ENCODE peak calls at places on chromosomes 11 and 22, in eight cellular contexts. P is SK-N-SH, I is dorsolateral prefrontal cortex, J is sigmoid colon, A is transverse colon, M is BE2C, S is endothelial cell of umbilical vein, G is breast epithelium. R is an unnamed sample.

GRCh38 chr22:39820266-39820665 is 73.3 kb downstream of the ENTHD1 start:
- DNase-seq in I (no peak), S (peak), P (no peak), A (no peak), G (no peak), M (no peak), J (no peak), R (peak)

GRCh38 chr11:103735497-103736032 is 300.9 kb upstream of the DDI1 start:
- DNase-seq in P (no peak), I (no peak), M (no peak), S (no peak), A (no peak), J (no peak), G (no peak), R (no peak)

GRCh38 chr22:29765905-29766631 is 739 bp downstream of the ZMAT5 start:
- DNase-seq in I (no peak), A (peak), M (no peak), S (no peak), J (no peak), P (peak), G (no peak), R (peak)

GRCh38 chr11:8262552-8263108 is 1.0 kb downstream of the LMO1 start:
- DNase-seq in I (peak), G (no peak), S (peak), M (peak), J (peak), P (no peak), A (peak), R (peak)

GRCh38 chr22:25054943-25055511 is 102.5 kb downstream of the KIAA1671 start:
- DNase-seq in I (no peak), G (no peak), P (no peak), A (no peak), S (peak), M (no peak), J (no peak), R (no peak)

GRCh38 chr11:123351375-123351774 is 78.7 kb upstream of the GRAMD1B start:
- DNase-seq in J (no peak), P (peak), S (no peak), I (peak), G (no peak), M (peak), A (no peak), R (no peak)

GRCh38 chr11:1992111-1992510 is 5.5 kb downstream of the H19 start:
- DNase-seq in J (peak), S (no peak), G (no peak), M (no peak), I (no peak), A (no peak), P (no peak), R (no peak)

GRCh38 chr11:44837650-44838049 is 110.9 kb downstream of the TSPAN18 start:
- DNase-seq in G (no peak), S (no peak), P (no peak), I (no peak), A (no peak), J (no peak), M (no peak), R (peak)

GRCh38 chr11:8719260-8720190 is 36.9 kb downstream of the RPL27A start:
- DNase-seq in M (no peak), G (peak), I (no peak), P (no peak), S (peak), J (peak), A (peak), R (peak)

GRCh38 chr22:39068033-39068785 is 8.9 kb upstream of the APOBEC3G start:
- DNase-seq in I (no peak), S (no peak), G (no peak), J (no peak), M (no peak), P (no peak), A (no peak), R (no peak)

GRCh38 chr11:7196396-7197146 is 55.1 kb upstream of the SYT9 start:
- DNase-seq in G (no peak), P (peak), I (no peak), A (no peak), S (no peak), J (no peak), M (peak), R (no peak)

GRCh38 chr11:58734681-58735490 is 3.1 kb upstream of the GLYAT start:
- DNase-seq in S (no peak), A (no peak), M (no peak), I (no peak), G (no peak), J (no peak), P (no peak), R (no peak)

GRCh38 chr11:35114901-35115687 is 23.9 kb upstream of the CD44 start:
- DNase-seq in G (no peak), I (no peak), S (no peak), M (no peak), A (no peak), J (no peak), P (no peak), R (no peak)
- H3K4me3 ChIP-seq in G (no peak), I (no peak), S (no peak), M (no peak), A (no peak), J (no peak), P (no peak), R (no peak)

DNA sequence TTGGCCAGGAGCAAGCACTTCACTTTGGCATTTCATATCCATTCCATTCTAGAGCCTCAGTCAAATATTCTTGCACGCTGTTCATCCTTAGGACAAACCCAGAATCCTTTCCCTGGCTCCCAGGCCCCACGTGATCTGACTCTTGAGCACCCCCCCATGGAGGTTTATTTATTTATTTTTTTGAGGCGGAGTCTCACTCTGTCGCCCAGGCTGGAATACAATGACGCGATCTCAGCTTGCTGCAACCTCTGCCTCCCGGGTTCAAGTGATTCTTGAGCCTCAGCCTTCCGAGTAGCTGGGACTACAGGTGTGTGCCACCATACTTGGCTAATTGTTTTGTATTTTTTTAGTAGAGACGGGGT is 12.7 kb upstream of the TSGA10IP start:
- DNase-seq in G (no peak), M (no peak), A (no peak), J (no peak), S (no peak), P (no peak), I (no peak), R (peak)
- TF ChIP-seq CTCF in G (no peak), M (peak), A (no peak), J (no peak), S (no peak), P (no peak), I (no peak), R (no peak)

GRCh38 chr11:86941871-86942208 is 13.4 kb downstream of the FZD4 start:
- DNase-seq in G (no peak), I (no peak), A (no peak), S (peak), P (no peak), M (no peak), J (no peak), R (no peak)

GRCh38 chr11:86940122-86940777 is 14.9 kb downstream of the FZD4 start:
- DNase-seq in J (peak), S (peak), P (no peak), I (no peak), M (no peak), G (peak), A (peak), R (peak)

GRCh38 chr11:86942212-86942611 is 13.0 kb downstream of the FZD4 start:
- DNase-seq in G (no peak), S (peak), I (no peak), J (no peak), P (no peak), A (no peak), M (no peak), R (no peak)

GRCh38 chr11:86938900-86939880 is 16.0 kb downstream of the FZD4 start:
- DNase-seq in S (peak), J (no peak), I (no peak), M (no peak), P (peak), A (no peak), G (no peak), R (peak)

DNA sequence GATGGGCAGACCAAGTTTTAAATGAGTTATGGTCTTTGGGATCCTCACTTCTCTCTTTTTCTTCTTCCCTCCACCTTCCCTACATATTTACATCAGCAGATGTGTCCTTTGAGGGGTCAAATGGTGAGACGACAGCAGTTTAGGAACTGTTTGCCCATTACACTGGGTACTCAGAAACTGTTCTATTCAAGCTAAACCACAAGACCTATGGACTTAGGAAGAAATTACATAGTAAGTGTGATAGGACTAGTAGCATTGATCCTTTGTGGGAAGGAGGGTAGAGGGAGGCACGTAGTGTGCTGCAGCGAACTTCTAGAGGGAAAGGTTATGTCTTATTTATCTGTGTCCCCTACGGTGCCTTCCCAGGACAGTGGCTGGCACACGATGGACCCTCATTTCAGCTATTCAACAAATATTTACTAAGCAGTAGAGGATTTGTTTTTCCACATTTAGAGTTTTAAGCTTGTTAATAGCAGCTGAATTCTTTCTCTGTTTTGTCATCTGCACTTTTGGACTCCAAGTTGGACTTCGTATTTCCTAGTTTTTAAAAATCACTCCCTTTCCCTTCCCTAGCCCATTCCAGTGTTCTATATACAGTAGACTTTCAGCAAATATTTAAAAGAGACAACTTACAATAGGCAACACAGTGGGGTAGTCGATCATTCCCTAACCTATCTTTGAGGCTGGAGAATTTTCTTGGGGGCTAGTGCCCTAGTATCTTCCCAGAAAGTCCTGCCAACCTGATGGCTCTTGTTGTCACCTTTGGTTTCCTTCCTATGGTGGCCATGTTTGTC is 13.9 kb downstream of the FZD4 start:
- DNase-seq in I (no peak), J (no peak), S (peak), A (no peak), M (no peak), G (no peak), P (no peak), R (no peak)
- H3K4me3 ChIP-seq in I (no peak), J (no peak), S (no peak), A (no peak), M (no peak), G (no peak), P (no peak), R (no peak)

GRCh38 chr11:21476588-21476987 is 716.3 kb upstream of the ANO5 start:
- DNase-seq in M (no peak), J (no peak), A (no peak), S (no peak), I (no peak), P (no peak), G (no peak), R (no peak)

GRCh38 chr11:21470521-21470920 is 722.4 kb upstream of the ANO5 start:
- DNase-seq in G (no peak), A (no peak), J (no peak), P (no peak), M (no peak), S (no peak), I (no peak), R (no peak)

GRCh38 chr11:21472256-21472655 is 720.6 kb upstream of the ANO5 start:
- DNase-seq in G (no peak), M (no peak), I (no peak), A (no peak), J (no peak), S (no peak), P (no peak), R (no peak)

GRCh38 chr11:21474529-21474928 is 718.4 kb upstream of the ANO5 start:
- DNase-seq in I (no peak), G (no peak), J (no peak), A (no peak), P (no peak), S (no peak), M (no peak), R (no peak)

GRCh38 chr11:21475276-21475675 is 717.6 kb upstream of the ANO5 start:
- DNase-seq in S (no peak), P (no peak), J (no peak), M (no peak), A (no peak), I (no peak), G (no peak), R (no peak)
- TF ChIP-seq CTCF in S (no peak), P (no peak), J (no peak), M (peak), A (no peak), I (no peak), G (no peak), R (no peak)